ENCODE peak calls at places on chromosome 7, in six cellular contexts. D, O, X, S, F and M are unnamed samples.

GRCh38 chr7:137882261-137882668 is 35.5 kb upstream of the DGKI start:
- DNase-seq in S (no peak), X (peak; percentile 99), F (no peak), O (peak; percentile 63), D (no peak), M (no peak)

GRCh38 chr7:28835800-28836199 is 122.3 kb downstream of the TRIL start:
- DNase-seq in D (no peak), O (no peak), F (no peak), S (no peak), X (peak; percentile 71), M (no peak)

GRCh38 chr7:47746468-47746867 is 164.6 kb upstream of the TNS3 start:
- DNase-seq in D (no peak), S (no peak), O (no peak), F (no peak), X (no peak), M (no peak)

GRCh38 chr7:106050002-106050742 is 61.9 kb downstream of the SYPL1 start:
- DNase-seq in X (peak; percentile 87), S (no peak), O (no peak), F (no peak), D (peak; percentile 79), M (no peak)

GRCh38 chr7:151790826-151791379 is 86.0 kb downstream of the PRKAG2 start:
- DNase-seq in X (no peak), F (no peak), D (no peak), O (peak; percentile 11), S (peak; percentile 40), M (no peak)

GRCh38 chr7:71695189-71695588 is 563.2 kb downstream of the GALNT17 start:
- DNase-seq in X (no peak), D (no peak), O (no peak), S (no peak), F (no peak), M (no peak)

GRCh38 chr7:1914743-1915142 is 244.7 kb downstream of the ELFN1 start:
- DNase-seq in O (no peak), S (no peak), F (no peak), X (no peak), D (no peak), M (no peak)

GRCh38 chr7:8785081-8785480 is 351.7 kb downstream of the NXPH1 start:
- DNase-seq in S (no peak), F (no peak), O (no peak), D (no peak), X (no peak), M (no peak)

GRCh38 chr7:87564290-87564963 is 36.3 kb downstream of the ABCB1 start:
- DNase-seq in S (no peak), X (peak; percentile 19), O (no peak), D (peak; percentile 66), F (peak; percentile 55), M (peak; percentile 19)

GRCh38 chr7:47506716-47507354 is 75.1 kb downstream of the TNS3 start:
- DNase-seq in X (no peak), O (no peak), S (no peak), D (no peak), F (no peak), M (no peak)

GRCh38 chr7:2357165-2357564 is 2.5 kb downstream of the EIF3B start:
- DNase-seq in D (no peak), O (no peak), S (no peak), F (no peak), X (peak; percentile 50), M (no peak)

GRCh38 chr7:157585113-157585861 is 248.5 kb downstream of the DNAJB6 start:
- DNase-seq in D (peak; percentile 74), S (peak; percentile 50), X (no peak), F (no peak), O (no peak), M (no peak)

GRCh38 chr7:149811221-149811620 is 27.0 kb upstream of the ZNF862 start:
- DNase-seq in S (no peak), O (no peak), X (peak; percentile 39), F (no peak), D (no peak), M (no peak)
- H3K4me3 ChIP-seq in S (no peak overlapping the region), O (no peak overlapping the region), X (no peak overlapping the region), F (no peak overlapping the region), D (no peak overlapping the region), M (no peak overlapping the region)

DNA sequence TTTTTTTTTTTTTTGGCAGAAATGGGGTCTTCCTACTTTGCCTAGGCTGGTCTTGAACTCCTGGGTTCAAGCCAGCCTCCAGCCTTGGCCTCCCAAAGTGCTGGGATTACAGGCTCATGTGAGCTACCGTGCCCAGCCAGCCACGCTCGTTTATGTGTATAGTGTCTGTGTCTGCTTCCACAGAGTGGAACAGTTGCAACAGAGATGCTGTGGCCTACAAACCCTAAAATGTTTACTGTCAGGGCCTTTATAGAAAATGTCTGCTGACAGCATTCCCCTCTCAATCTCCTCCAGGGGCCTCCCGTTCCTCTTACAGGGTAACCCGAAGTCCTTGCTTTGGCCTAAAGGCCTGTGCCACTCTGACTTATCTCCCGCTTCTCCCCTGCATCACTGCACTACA is 87.6 kb upstream of the LEP start:
- DNase-seq in D (no peak), F (no peak), X (no peak), S (no peak), O (no peak), M (no peak)
- H3K27me3 ChIP-seq in D (no peaks in the 10 kb centered on the region), F (peaks cover 22% of the 10 kb centered on the region), X (peaks cover 24% of the 10 kb centered on the region), S (peaks cover 5% of the 10 kb centered on the region), O (peaks cover 8% of the 10 kb centered on the region), M (no peaks in the 10 kb centered on the region)

GRCh38 chr7:55132550-55132889 is 113.7 kb downstream of the EGFR start:
- DNase-seq in O (no peak), F (no peak), S (no peak), X (no peak), D (no peak), M (no peak)

GRCh38 chr7:55134786-55135185 is 116.0 kb downstream of the EGFR start:
- DNase-seq in F (no peak), X (no peak), S (no peak), D (no peak), O (no peak), M (no peak)

GRCh38 chr7:55135462-55135861 is 116.6 kb downstream of the EGFR start:
- DNase-seq in S (no peak), O (no peak), X (no peak), D (no peak), F (no peak), M (no peak)

GRCh38 chr7:55132890-55133551 is 114.2 kb downstream of the EGFR start:
- DNase-seq in S (no peak), F (peak; percentile 56), D (no peak), O (peak; percentile 50), X (peak; percentile 99), M (no peak)

DNA sequence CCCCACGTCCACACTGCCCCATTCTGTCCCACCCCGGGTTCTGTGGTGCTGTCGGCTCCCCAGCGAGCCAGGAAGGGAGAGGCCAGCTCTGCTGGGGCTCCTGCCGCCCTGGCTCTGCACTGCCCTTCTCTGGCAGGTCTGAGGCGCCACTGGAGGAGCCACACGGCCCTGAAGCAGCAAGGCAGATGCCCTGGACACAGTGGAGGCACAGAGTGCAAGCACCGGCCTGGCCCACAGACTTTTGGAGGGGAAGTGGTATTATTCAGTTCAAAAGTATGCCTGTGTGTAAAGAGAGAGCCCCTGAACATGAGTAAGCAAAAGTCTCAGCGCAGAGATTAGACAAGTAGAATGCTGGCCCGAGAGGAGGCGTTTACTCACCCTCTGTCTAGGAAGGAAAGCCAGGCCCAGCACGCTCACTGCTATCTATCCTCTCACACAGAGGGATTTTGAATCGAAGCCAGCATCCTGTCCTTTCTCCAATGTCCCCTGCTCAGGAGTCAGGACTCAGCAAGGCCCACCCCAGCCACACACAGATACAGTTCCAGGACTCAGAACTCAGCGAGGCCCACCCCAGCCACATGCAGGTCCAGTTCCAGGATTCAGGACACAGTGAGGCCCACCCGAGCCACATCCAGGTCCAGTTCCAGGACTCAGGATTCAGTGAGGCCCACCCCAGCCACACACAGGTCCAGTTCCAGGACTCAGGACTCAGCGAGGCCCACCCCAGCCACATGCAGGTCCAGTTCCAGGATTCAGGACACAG is 115.0 kb downstream of the EGFR start:
- DNase-seq in X (peak; percentile 99), D (no peak), O (peak; percentile 89), S (peak; percentile 65), F (no peak), M (no peak)
- H3K4me3 ChIP-seq in X (peak overlapping the region; percentile 41), D (no peak overlapping the region), O (no peak overlapping the region), S (no peak overlapping the region), F (no peak overlapping the region), M (no peak overlapping the region)

DNA sequence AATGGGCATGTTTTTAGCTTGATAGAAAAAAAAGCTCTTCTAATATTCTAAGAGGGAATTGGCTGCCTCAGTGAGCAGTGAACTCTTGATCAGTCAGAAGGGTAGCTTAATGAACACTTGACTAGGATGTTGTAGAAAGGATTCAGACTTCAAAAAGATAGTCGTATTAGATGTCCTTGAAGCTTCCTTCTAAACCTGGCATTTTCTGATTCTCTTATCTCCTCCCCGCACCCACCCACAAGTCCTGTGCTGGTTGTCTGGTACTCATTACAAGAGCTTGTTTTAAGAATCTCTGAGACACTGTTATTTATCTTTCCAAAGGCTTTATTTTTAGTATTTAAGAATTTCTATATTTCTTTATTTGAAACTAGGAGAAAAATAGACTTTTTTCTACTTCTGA is 7.4 kb upstream of the SMIM30 start:
- DNase-seq in D (no peak), F (no peak), S (no peak), X (no peak), O (no peak), M (no peak)
- H3K27me3 ChIP-seq in D (no peaks in the 10 kb centered on the region), F (no peaks in the 10 kb centered on the region), S (no peaks in the 10 kb centered on the region), X (no peaks in the 10 kb centered on the region), O (no peaks in the 10 kb centered on the region), M (no peaks in the 10 kb centered on the region)

DNA sequence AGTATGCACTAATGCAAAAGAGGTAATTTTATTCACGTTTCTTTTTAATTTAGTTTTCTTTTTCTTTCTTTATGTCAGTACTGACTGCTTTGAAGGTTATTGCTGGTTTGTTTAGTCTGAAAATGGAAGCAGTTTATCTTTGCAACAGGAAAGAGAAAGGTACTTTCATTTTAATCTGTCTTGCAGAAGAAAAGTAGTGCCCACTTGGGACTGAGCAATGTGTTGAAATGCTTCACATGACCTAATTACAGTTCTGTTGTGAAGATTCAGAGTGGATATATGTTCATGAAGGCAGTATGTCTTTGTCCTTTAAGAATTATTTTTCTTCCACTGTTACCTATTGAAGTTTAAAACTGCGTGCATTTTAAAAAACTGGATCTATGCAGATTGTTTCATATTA is 80.1 kb downstream of the ANKIB1 start:
- DNase-seq in X (peak; percentile 4), D (no peak), O (no peak), F (no peak), S (no peak), M (no peak)
- H3K4me3 ChIP-seq in X (no peak overlapping the region), D (no peak overlapping the region), O (no peak overlapping the region), F (no peak overlapping the region), S (no peak overlapping the region), M (no peak overlapping the region)

GRCh38 chr7:30583181-30583580 is 11.5 kb upstream of the GARS1 start:
- DNase-seq in S (no peak), X (no peak), O (no peak), F (no peak), D (no peak), M (no peak)

GRCh38 chr7:30584415-30584814 is 10.3 kb upstream of the GARS1 start:
- DNase-seq in F (no peak), O (no peak), S (no peak), D (no peak), X (no peak), M (no peak)

GRCh38 chr7:30585675-30586074 is 9.0 kb upstream of the GARS1 start:
- DNase-seq in S (no peak), X (peak; percentile 24), D (no peak), O (no peak), F (no peak), M (no peak)

DNA sequence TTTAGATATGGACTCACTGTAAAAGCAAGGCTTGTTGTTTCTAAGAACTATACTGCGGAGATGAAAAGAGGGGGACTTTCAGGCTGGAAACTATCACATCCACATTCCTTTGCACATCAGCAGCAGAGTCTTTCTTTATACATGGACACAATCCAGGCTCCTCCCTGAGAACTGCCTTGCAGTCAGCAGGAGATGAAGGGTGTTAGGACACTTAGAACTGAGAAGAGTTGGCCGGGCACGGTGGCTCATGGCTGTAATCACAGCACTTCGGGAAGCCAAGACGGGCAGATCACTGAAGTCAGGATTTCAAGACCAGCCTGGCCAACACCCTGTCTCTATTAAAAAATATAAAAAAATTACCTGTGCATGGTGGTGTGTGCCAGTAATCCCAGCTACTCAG is 9.7 kb upstream of the GARS1 start:
- DNase-seq in S (no peak), F (no peak), X (no peak), O (no peak), D (no peak), M (no peak)
- H3K27me3 ChIP-seq in S (no peaks in the 10 kb centered on the region), F (no peaks in the 10 kb centered on the region), X (no peaks in the 10 kb centered on the region), O (no peaks in the 10 kb centered on the region), D (no peaks in the 10 kb centered on the region), M (no peaks in the 10 kb centered on the region)